ENCODE peak calls at places on chromosomes 2 and 18, in ten cellular contexts. S, A, I, M, G, X, P, D, F and O are unnamed samples.

GRCh38 chr2:20104900-20105545 is 53.6 kb upstream of the LAPTM4A start:
- DNase-seq in I (no peak), P (no peak), D (no peak), F (no peak), A (no peak), S (no peak), G (no peak), M (no peak), X (no peak), O (no peak)

GRCh38 chr2:47088371-47089082 is 66.6 kb downstream of the STPG4 start:
- DNase-seq in F (peak), G (no peak), S (no peak), P (no peak), D (no peak), M (no peak), A (no peak), X (no peak), I (no peak), O (no peak)

GRCh38 chr2:24272907-24273306 is 87.4 kb downstream of the ITSN2 start:
- DNase-seq in M (no peak), A (no peak), G (no peak), D (no peak), I (no peak), P (no peak), F (no peak), S (no peak), X (no peak), O (no peak)

GRCh38 chr2:26529406-26530070 is 51.6 kb upstream of the OTOF start:
- DNase-seq in M (no peak), X (peak), F (peak), I (no peak), A (no peak), S (no peak), G (no peak), D (no peak), P (peak), O (no peak)

GRCh38 chr2:122750095-122750494 is 994.6 kb downstream of the TSN start:
- DNase-seq in A (no peak), D (no peak), P (no peak), F (no peak), I (no peak), G (no peak), X (no peak), M (no peak), S (no peak), O (no peak)

GRCh38 chr2:235981629-235982028 is 186.6 kb downstream of the GBX2 start:
- DNase-seq in F (no peak), X (no peak), G (no peak), A (no peak), P (no peak), M (no peak), S (no peak), D (no peak), I (no peak), O (no peak)

GRCh38 chr2:42569116-42569711 is 782 bp downstream of the MTA3 start:
- DNase-seq in X (peak), G (peak), P (no peak), F (peak), D (no peak), M (peak), I (peak), S (peak), A (peak), O (peak)

GRCh38 chr2:159088906-159089305 is 120.5 kb downstream of the TANC1 start:
- DNase-seq in P (no peak), I (no peak), S (peak), F (no peak), G (no peak), X (no peak), M (no peak), D (no peak), A (no peak), O (no peak)

GRCh38 chr2:143058795-143059194 is 70.4 kb upstream of the ARHGAP15 start:
- DNase-seq in M (no peak), A (no peak), F (no peak), D (no peak), G (no peak), P (no peak), I (no peak), S (no peak), X (no peak), O (no peak)

GRCh38 chr18:77100751-77101355 is 31.7 kb downstream of the MBP start:
- DNase-seq in F (peak), G (no peak), I (no peak), X (no peak), P (no peak), A (no peak), M (no peak), D (no peak), S (peak), O (no peak)

GRCh38 chr2:100422320-100422719 is 4.9 kb upstream of the CHST10 start:
- DNase-seq in A (no peak), I (no peak), D (no peak), P (no peak), M (no peak), F (peak), X (no peak), G (no peak), S (peak), O (peak)

GRCh38 chr2:60554649-60555065 is 1.2 kb upstream of the BCL11A start:
- DNase-seq in M (peak), G (no peak), A (no peak), S (peak), P (peak), F (no peak), D (no peak), I (no peak), X (no peak), O (peak)

GRCh38 chr2:172323256-172323655 is 104.1 kb upstream of the ITGA6 start:
- DNase-seq in F (peak), D (no peak), G (no peak), X (no peak), P (no peak), I (no peak), M (no peak), S (no peak), A (no peak), O (no peak)

GRCh38 chr2:128302744-128303067 is 16.0 kb downstream of the HS6ST1 start:
- DNase-seq in S (peak), X (no peak), M (no peak), P (no peak), F (no peak), D (no peak), A (no peak), I (peak), G (no peak), O (no peak)

GRCh38 chr2:143936758-143937562 is 583.0 kb downstream of the ZEB2 start:
- DNase-seq in S (peak), P (peak), X (peak), A (peak), M (no peak), I (peak), G (peak), F (peak), D (peak), O (peak)

GRCh38 chr2:23900133-23900926 is 26.6 kb downstream of the ATAD2B start:
- DNase-seq in S (no peak), G (no peak), F (peak), I (no peak), D (no peak), A (no peak), X (no peak), P (no peak), M (peak), O (no peak)

GRCh38 chr2:232075080-232075479 is 113.6 kb downstream of the DIS3L2 start:
- DNase-seq in G (no peak), M (no peak), S (no peak), D (no peak), I (no peak), X (no peak), F (no peak), A (no peak), P (no peak), O (no peak)

GRCh38 chr18:26865557-26865956 is at the start of gene AQP4:
- DNase-seq in I (peak), M (no peak), P (peak), A (no peak), F (peak), S (no peak), D (no peak), G (peak), X (peak), O (peak)

GRCh38 chr18:26862084-26862483 is 3.4 kb downstream of the AQP4 start:
- DNase-seq in X (no peak), A (no peak), F (no peak), M (no peak), I (no peak), D (no peak), S (no peak), G (no peak), P (no peak), O (no peak)

GRCh38 chr18:26864658-26865057 is 849 bp downstream of the AQP4 start:
- DNase-seq in M (no peak), X (no peak), D (no peak), G (peak), A (no peak), F (no peak), I (no peak), S (no peak), P (peak), O (no peak)

GRCh38 chr18:26863921-26864497 is 1.5 kb downstream of the AQP4 start:
- DNase-seq in G (peak), X (no peak), F (no peak), P (peak), I (no peak), D (no peak), M (no peak), A (no peak), S (no peak), O (no peak)

DNA sequence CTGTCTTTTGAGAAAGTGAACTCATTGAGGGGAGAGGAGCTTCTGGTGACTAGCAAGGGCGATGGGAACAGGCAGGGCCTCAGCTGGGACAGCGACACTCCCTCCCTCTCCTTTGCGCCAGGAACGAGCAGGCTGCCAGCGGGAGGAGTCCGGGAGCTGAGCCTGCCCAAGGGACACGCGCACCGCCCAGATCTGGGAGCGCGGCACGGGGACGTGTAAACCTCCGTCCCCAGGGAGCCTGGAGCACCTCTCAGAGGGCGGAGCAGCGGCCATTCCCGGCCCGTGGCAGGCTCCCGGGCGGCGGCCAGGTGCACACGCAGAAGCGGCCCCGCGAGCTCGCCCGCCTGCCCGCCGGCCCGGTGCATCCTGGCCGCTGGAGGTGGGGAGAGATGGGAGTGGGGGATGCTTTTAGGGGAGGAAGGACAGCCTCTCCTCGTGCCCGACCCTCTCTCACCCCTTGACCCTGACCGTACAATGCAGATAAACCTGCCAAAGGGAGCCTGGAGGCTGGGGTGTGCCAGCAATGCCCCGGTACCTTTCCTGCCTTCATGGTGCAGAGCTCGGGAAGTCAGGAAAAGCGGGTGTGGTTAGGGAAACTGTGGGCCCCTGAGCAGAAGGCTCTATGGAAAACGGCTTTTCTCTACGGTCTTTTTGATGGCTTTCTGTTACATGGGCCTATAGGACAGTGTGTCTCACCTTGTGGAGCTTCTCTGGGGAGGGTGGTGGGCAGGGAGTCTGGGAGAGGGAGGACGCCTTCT is 2.2 kb downstream of the AQP4 start:
- DNase-seq in G (peak), M (peak), A (peak), P (peak), F (no peak), X (peak), S (no peak), I (peak), D (no peak), O (peak)
- H3K4me3 ChIP-seq in G (peak), M (no peak), A (peak), P (peak), F (no peak), X (peak), S (no peak), I (peak), D (no peak), O (peak)

GRCh38 chr18:75209952-75210261 is 690 bp upstream of the TSHZ1 start:
- DNase-seq in S (no peak), I (no peak), G (no peak), M (no peak), F (no peak), P (no peak), D (no peak), X (no peak), A (no peak), O (no peak)

GRCh38 chr18:75208055-75208835 is 694 bp downstream of the PTGR3 start:
- DNase-seq in S (peak), D (peak), G (peak), A (peak), I (peak), F (peak), M (peak), X (peak), P (peak), O (peak)

GRCh38 chr18:75207298-75208054 is 1.5 kb downstream of the PTGR3 start:
- DNase-seq in M (peak), X (no peak), D (no peak), I (no peak), G (no peak), S (peak), P (no peak), F (peak), A (no peak), O (no peak)

GRCh38 chr18:75209129-75209951 is at the start of gene PTGR3:
- DNase-seq in X (peak), A (peak), I (peak), F (peak), G (peak), M (peak), D (peak), S (peak), P (peak), O (peak)

DNA sequence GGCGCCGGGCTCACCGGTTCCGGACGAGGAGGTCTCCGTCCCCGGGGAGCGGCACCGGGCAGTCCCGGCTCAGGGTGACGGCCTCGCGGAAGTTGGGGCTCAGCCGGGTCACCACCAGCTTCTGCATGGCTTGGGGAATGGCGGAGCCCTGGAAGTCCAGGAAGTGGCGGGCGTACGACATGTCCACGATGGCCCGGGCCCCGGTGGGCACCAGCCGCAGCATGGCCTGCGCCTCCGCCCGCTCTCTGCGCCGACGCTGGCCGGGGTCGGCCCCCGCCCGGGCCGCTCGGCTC is 157 bp downstream of the PTGR3 start:
- DNase-seq in G (no peak), I (no peak), P (no peak), X (peak), A (no peak), M (no peak), S (peak), F (no peak), D (no peak), O (no peak)
- H3K27ac ChIP-seq in G (peak), I (peak), P (peak), X (peak), A (peak), M (peak), S (peak), F (peak), D (peak), O (peak)

DNA sequence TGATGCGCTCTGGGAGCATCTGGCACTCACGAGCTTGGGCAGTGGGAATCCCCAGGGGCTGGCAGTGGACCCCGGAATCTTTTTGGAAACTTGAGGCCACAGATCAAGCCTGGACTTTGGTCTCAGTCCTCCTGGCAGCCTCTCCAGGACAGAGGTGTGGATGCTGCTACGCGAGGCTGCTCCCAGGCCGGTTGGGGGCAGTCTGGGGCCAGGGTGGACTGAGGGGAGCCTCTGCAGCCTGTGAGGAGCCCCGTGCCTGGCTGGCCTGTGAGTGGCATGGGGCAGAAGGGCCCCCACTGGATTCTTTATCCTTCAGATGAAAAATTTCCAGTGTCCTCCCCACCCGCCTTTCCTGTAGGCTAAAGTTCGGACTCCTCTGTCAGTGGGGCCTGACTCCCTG is 12.7 kb upstream of the DES start:
- DNase-seq in X (peak), A (no peak), S (no peak), M (no peak), G (no peak), F (no peak), D (no peak), P (no peak), I (no peak), O (peak)
- H3K4me3 ChIP-seq in X (no peak), A (no peak), S (no peak), M (no peak), G (no peak), F (no peak), D (no peak), P (no peak), I (no peak), O (no peak)

DNA sequence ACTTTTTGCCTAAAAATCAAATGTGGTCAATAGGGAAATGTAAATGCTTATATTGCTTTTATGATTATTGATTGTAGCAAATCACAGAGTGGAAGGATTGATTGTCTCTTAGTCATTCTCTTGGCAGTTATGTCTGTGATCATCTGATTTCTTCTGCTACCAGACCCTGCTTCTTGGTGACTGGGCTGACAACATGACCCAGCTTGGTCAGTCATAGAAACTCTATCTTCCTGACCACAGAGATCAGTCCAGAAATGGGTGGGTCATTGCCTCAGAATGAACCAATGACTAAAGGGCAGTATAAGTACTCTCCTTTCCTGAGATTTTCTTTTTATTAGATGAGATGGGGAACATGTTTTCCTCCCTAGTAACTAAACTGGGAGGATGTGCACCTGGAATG is 87.6 kb downstream of the MAIP1 start:
- DNase-seq in F (peak), X (no peak), I (no peak), P (no peak), A (no peak), D (no peak), G (no peak), S (no peak), M (no peak), O (no peak)
- H3K27ac ChIP-seq in F (no peak), X (no peak), I (no peak), P (no peak), A (no peak), D (no peak), G (no peak), S (no peak), M (no peak), O (no peak)

GRCh38 chr2:62662131-62662530 is 43.4 kb upstream of the EHBP1 start:
- DNase-seq in S (no peak), P (no peak), G (no peak), I (no peak), D (no peak), M (no peak), X (no peak), F (no peak), A (no peak), O (no peak)

GRCh38 chr2:62660582-62661262 is 44.8 kb upstream of the EHBP1 start:
- DNase-seq in G (no peak), S (peak), F (peak), A (no peak), I (no peak), D (no peak), M (no peak), P (no peak), X (no peak), O (no peak)

GRCh38 chr2:62660087-62660486 is 45.4 kb upstream of the EHBP1 start:
- DNase-seq in X (no peak), S (no peak), I (no peak), F (no peak), M (no peak), A (no peak), P (no peak), D (no peak), G (no peak), O (no peak)

GRCh38 chr2:62662548-62662947 is 43.0 kb upstream of the EHBP1 start:
- DNase-seq in F (no peak), M (no peak), P (no peak), G (peak), X (no peak), D (no peak), S (no peak), I (peak), A (no peak), O (no peak)

GRCh38 chr2:62661263-62661635 is 44.3 kb upstream of the EHBP1 start:
- DNase-seq in G (no peak), M (no peak), F (peak), X (no peak), P (no peak), I (no peak), D (no peak), A (no peak), S (no peak), O (no peak)
- H3K4me3 ChIP-seq in G (no peak), M (no peak), F (no peak), X (no peak), P (no peak), I (no peak), D (no peak), A (no peak), S (no peak), O (no peak)

DNA sequence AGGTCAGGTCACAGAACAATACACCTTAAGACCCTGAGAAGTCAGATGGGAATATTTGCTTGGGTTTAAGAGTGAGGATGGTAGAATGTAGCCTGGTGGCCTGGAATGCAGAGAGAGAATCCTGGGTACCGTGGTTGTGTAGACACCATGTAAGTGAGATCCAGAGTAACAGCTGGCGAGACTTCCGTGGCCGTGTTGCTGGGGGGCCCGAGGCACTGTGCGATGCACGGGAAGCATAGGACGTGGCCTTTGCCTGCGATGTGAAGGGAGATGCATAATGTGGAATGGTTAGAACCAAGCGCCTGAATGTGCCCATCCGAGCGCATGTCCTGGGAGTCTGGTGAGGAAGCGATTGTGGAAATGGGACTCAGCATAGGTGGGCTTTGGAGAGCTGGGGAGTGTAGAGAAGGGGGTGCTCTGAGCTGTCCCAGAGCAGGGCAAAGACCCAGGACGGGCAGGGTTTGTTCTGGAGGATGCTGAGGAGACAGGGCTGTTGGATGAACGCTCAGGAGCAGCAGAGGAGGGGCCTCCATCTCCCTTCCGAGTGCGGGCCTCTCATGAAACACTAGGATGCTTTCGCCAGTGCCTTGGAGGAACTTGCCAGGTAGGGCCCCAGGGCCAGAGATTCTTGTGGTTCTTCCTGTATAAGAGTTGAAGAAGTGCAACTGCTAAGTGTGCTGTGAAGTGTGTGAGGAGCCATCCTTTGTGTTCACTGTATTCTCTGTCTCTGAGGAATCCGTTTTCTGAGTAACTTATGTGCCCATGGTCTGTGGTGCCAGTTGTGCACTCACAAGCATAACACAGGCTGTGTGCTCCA is 7.1 kb downstream of the RNF144A start:
- DNase-seq in S (no peak), P (no peak), X (no peak), A (no peak), F (no peak), D (no peak), I (no peak), M (no peak), G (no peak), O (no peak)
- H3K27ac ChIP-seq in S (no peak), P (no peak), X (no peak), A (peak), F (no peak), D (no peak), I (no peak), M (no peak), G (no peak), O (no peak)

DNA sequence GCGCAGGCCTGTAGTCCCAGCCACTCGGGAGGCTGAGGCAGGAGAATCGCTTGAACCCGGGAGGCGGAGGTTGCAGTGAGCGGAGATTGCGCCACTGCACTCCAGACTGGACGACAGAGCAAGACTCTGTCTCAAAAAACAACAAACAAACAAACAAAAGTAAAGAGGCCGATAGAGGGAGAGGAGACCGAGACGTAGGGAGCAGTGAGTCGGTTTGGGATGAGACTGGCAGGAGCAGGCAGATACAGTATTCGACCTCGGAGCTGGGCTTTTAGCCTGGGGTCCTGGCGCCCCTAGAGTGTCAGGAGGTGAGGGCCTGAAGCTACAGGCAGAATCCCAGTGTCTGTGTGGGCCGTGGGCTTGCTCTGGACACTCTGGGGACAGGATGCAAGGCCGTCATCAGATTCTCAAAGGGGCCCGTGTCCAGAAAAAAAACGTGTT is 51.2 kb downstream of the SLC4A1AP start:
- DNase-seq in A (no peak), I (no peak), X (no peak), G (no peak), S (no peak), M (no peak), P (no peak), F (no peak), D (no peak), O (no peak)
- H3K4me3 ChIP-seq in A (peak), I (peak), X (peak), G (peak), S (peak), M (no peak), P (peak), F (peak), D (no peak), O (peak)